ENCODE peak calls at places on chromosomes 1 and 21, in six cellular contexts. D is brain microvascular endothelial cell, V is Calu3, F is fibroblast of pulmonary artery, X is ovary, J is BE2C. Q is an unnamed sample.

GRCh38 chr1:205667909-205668643 is 12.2 kb downstream of the SLC45A3 start:
- DNase-seq in F (no peak), X (no peak), V (no peak), J (no peak), D (no peak), Q (no peak)

GRCh38 chr1:20792177-20792576 is 5.1 kb upstream of the HP1BP3 start:
- DNase-seq in F (peak; percentile 88), X (no peak), D (peak; percentile 43), J (no peak), V (no peak), Q (no peak)

GRCh38 chr21:16179732-16180131 is 449.9 kb downstream of the USP25 start:
- DNase-seq in X (no peak), V (no peak), F (no peak), J (no peak), D (peak; percentile 77), Q (no peak)

GRCh38 chr1:171852273-171852672 is 11.0 kb downstream of the DNM3 start:
- DNase-seq in F (peak; percentile 10), V (no peak), J (no peak), X (no peak), D (peak; percentile 2), Q (no peak)

GRCh38 chr1:75932304-75932703 is at the start of gene ASB17:
- DNase-seq in F (no peak), D (no peak), J (no peak), V (no peak), X (no peak), Q (no peak)

GRCh38 chr1:150484861-150485260 is 2.4 kb upstream of the TARS2 start:
- DNase-seq in V (peak; percentile 26), F (peak; percentile 51), D (no peak), X (no peak), J (no peak), Q (no peak)

GRCh38 chr21:37917612-37918011 is 1.4 kb upstream of the KCNJ6 start:
- DNase-seq in J (no peak), V (no peak), F (peak; percentile 59), D (peak; percentile 46), X (no peak), Q (no peak)

GRCh38 chr1:35717911-35718476 is 690 bp downstream of the C1orf216 start:
- DNase-seq in X (peak; percentile 49), J (peak; percentile 25), D (peak; percentile 64), F (peak; percentile 71), V (peak; percentile 38), Q (peak; percentile 15)

GRCh38 chr1:204263240-204263848 is 49.6 kb upstream of the GOLT1A start:
- DNase-seq in V (no peak), F (no peak), J (peak; percentile 80), D (no peak), X (no peak), Q (no peak)

GRCh38 chr1:209645574-209646452 is 6.4 kb downstream of the LAMB3 start:
- DNase-seq in F (no peak), J (no peak), V (no peak), D (no peak), X (no peak), Q (no peak)

GRCh38 chr1:209648931-209649776 is 3.1 kb downstream of the LAMB3 start:
- DNase-seq in J (no peak), V (peak; percentile 67), D (peak; percentile 87), X (no peak), F (peak; percentile 95), Q (no peak)

GRCh38 chr1:209648366-209648765 is 3.9 kb downstream of the LAMB3 start:
- DNase-seq in J (no peak), X (no peak), V (no peak), D (no peak), F (no peak), Q (no peak)

GRCh38 chr1:209647212-209647611 is 5.0 kb downstream of the LAMB3 start:
- DNase-seq in J (no peak), X (no peak), D (no peak), V (no peak), F (no peak), Q (peak; percentile 24)

DNA sequence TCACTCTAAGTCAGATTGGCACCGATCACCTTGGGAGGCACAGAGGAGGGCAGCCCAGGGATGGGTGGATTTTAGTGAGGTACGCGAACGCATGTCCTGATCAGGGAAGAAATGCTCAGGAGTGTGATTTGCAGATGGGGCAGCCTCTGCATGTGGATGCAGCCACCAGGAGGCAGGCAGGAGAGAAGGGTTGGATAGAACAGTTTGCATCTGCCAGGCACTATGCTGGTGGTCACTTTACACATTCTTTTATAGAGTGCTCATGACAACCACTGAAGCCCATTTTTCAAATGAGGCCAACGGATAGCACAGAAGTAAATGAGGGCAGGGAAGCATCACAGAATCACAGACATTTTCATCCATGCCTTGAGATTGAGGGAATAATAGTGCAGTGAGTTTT is 5.7 kb downstream of the LAMB3 start:
- DNase-seq in F (peak; percentile 37), V (no peak), D (no peak), J (no peak), X (no peak), Q (no peak)
- TF ChIP-seq CTCF in F (peak; percentile 28), V (peak; percentile 37), D (peak; percentile 80), J (peak; percentile 22), X (no peak), Q (no peak)

DNA sequence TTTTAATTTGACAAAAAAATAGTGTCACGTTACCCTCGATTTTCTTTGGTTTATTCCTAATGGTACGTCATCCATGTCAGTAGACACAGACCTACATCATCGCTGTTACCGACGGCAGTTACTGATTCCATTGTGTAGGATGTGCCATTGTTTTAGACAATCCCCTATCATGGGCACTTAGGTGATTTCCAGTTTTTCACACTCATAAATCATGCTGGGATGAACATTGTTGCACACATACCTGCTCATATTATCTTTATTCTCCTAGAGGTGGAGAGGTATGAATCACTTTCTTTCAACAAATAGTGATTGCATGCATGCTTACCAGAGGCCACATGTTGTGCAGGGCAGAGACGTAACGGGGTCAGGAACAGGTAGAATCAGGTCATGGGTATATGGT is 79.7 kb upstream of the EFHD2 start:
- DNase-seq in D (no peak), F (no peak), X (no peak), J (no peak), V (no peak), Q (no peak)
- TF ChIP-seq CTCF in D (no peak), F (no peak), X (no peak), J (no peak), V (no peak), Q (no peak)

GRCh38 chr1:203072911-203073310 is 12.9 kb downstream of the MYOG start:
- DNase-seq in V (no peak), X (no peak), J (no peak), D (no peak), F (no peak), Q (no peak)
- TF ChIP-seq CTCF in V (no peak), X (no peak), J (no peak), D (no peak), F (no peak), Q (no peak)

DNA sequence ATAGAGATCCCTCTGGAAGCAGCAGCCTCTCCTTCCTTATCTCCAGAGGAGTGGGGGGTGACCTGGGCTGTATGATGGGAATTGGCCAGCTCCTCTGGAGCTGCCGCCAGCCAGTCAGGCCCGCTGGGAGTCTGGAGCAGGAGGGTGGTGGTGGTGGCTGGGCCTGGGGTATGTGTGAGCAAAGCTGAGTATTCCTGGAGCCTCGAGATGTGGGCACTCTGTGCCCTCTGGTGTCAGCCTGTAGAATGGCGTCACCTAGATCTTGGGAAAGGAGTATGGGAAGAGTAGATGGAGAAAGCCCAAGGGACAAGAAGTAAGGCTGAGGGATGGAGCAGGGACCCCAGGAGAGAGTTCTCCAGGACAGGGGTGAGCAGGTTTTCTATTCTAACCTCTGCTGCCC is 16.0 kb downstream of the VANGL2 start:
- DNase-seq in D (no peak), F (peak; percentile 65), X (no peak), V (peak; percentile 60), J (peak; percentile 65), Q (no peak)
- TF ChIP-seq CTCF in D (peak; percentile 71), F (peak; percentile 61), X (no peak), V (peak; percentile 13), J (peak; percentile 67), Q (no peak)

GRCh38 chr1:39508857-39509305 is 17.4 kb downstream of the BMP8A start:
- DNase-seq in J (peak; percentile 14), D (no peak), X (peak; percentile 41), V (peak; percentile 39), F (peak; percentile 72), Q (no peak)

GRCh38 chr1:39509360-39510009 is 18.0 kb downstream of the BMP8A start:
- DNase-seq in J (no peak), V (no peak), D (peak; percentile 23), X (peak; percentile 90), F (peak; percentile 64), Q (no peak)

GRCh38 chr1:39505289-39505688 is 13.9 kb downstream of the BMP8A start:
- DNase-seq in X (no peak), V (no peak), F (no peak), D (no peak), J (no peak), Q (no peak)

GRCh38 chr1:39508266-39508665 is 16.8 kb downstream of the BMP8A start:
- DNase-seq in V (no peak), J (no peak), F (no peak), X (peak; percentile 27), D (no peak), Q (no peak)

GRCh38 chr1:39507230-39507928 is 15.9 kb downstream of the BMP8A start:
- DNase-seq in V (no peak), F (no peak), J (peak; percentile 18), D (no peak), X (peak; percentile 37), Q (peak; percentile 33)
- TF ChIP-seq CTCF in V (no peak), F (peak; percentile 42), J (peak; percentile 47), D (peak; percentile 70), X (no peak), Q (no peak)

GRCh38 chr1:3295846-3296245 is 158.6 kb upstream of the ARHGEF16 start:
- DNase-seq in V (no peak), F (no peak), X (no peak), J (no peak), D (no peak), Q (no peak)

GRCh38 chr1:3294450-3294849 is 160.0 kb upstream of the ARHGEF16 start:
- DNase-seq in X (no peak), J (no peak), D (no peak), F (no peak), V (no peak), Q (no peak)

GRCh38 chr1:3292868-3293562 is 161.4 kb upstream of the ARHGEF16 start:
- DNase-seq in V (peak; percentile 38), J (no peak), X (no peak), F (no peak), D (no peak), Q (no peak)

GRCh38 chr1:3292051-3292722 is 162.3 kb upstream of the ARHGEF16 start:
- DNase-seq in X (no peak), V (no peak), J (no peak), F (no peak), D (no peak), Q (no peak)

GRCh38 chr1:3293563-3294080 is 160.8 kb upstream of the ARHGEF16 start:
- DNase-seq in X (no peak), F (no peak), D (no peak), J (no peak), V (no peak), Q (no peak)
- TF ChIP-seq CTCF in X (no peak), F (no peak), D (peak; percentile 10), J (no peak), V (no peak), Q (no peak)